ENCODE peak calls at places on chromosomes 16 and 17, in five cellular contexts. A is left ventricle myocardium inferior, H is tibial nerve, D is A549, V is spleen. S is an unnamed sample.

GRCh38 chr16:85271198-85271597 is 158.9 kb upstream of the CIBAR2 start:
- DNase-seq in A (no peak), H (no peak), D (no peak), V (no peak), S (no peak)

GRCh38 chr16:24645739-24646645 is 83.5 kb upstream of the TNRC6A start:
- DNase-seq in A (no peak), H (no peak), D (peak; percentile 90), V (no peak), S (no peak)

GRCh38 chr17:79707931-79708891 is 22.5 kb upstream of the ENPP7 start:
- DNase-seq in A (no peak), H (no peak), D (peak; percentile 71), V (peak; percentile 81), S (peak; percentile 92)

GRCh38 chr17:32503251-32504165 is 16.7 kb downstream of the CDK5R1 start:
- DNase-seq in A (no peak), H (no peak), D (no peak), V (peak; percentile 81), S (no peak)

GRCh38 chr17:64599187-64599676 is 62.9 kb downstream of the SMURF2 start:
- DNase-seq in A (no peak), H (no peak), D (no peak), V (peak; percentile 87), S (peak; percentile 54)

GRCh38 chr16:73166972-73167550 is 119.1 kb upstream of the ZFHX3 start:
- DNase-seq in A (no peak), H (no peak), D (no peak), V (no peak), S (no peak)

GRCh38 chr16:29916979-29917378 is 9.0 kb downstream of the KCTD13 start:
- DNase-seq in A (no peak), H (no peak), D (no peak), V (no peak), S (no peak)

GRCh38 chr17:21213491-21214014 is 408 bp downstream of the TMEM11 start:
- DNase-seq in A (no peak), H (no peak), D (peak; percentile 72), V (peak; percentile 93), S (no peak)

GRCh38 chr17:35341465-35341992 is 31.9 kb downstream of the SLFN11 start:
- DNase-seq in A (no peak), H (no peak), D (no peak), V (no peak), S (no peak)

GRCh38 chr16:71658771-71659170 is 32.8 kb downstream of the MARVELD3 start:
- DNase-seq in A (no peak), H (no peak), D (no peak), V (no peak), S (no peak)

GRCh38 chr16:83878838-83879237 is 20.1 kb upstream of the MLYCD start:
- DNase-seq in A (no peak), H (no peak), D (peak; percentile 38), V (no peak), S (no peak)

GRCh38 chr17:47200325-47200663 is 8.9 kb upstream of the MYL4 start:
- DNase-seq in A (no peak), H (no peak), D (no peak), V (no peak), S (no peak)
- H3K27ac ChIP-seq in A (peak overlapping the region; percentile 2), H (no peak overlapping the region), D (no peak overlapping the region), V (peak overlapping the region; percentile 70), S (no peak overlapping the region)

GRCh38 chr16:3434373-3434772 is 8.9 kb downstream of the ZNF597 start:
- DNase-seq in A (no peak), H (no peak), D (no peak), V (no peak), S (no peak)

DNA sequence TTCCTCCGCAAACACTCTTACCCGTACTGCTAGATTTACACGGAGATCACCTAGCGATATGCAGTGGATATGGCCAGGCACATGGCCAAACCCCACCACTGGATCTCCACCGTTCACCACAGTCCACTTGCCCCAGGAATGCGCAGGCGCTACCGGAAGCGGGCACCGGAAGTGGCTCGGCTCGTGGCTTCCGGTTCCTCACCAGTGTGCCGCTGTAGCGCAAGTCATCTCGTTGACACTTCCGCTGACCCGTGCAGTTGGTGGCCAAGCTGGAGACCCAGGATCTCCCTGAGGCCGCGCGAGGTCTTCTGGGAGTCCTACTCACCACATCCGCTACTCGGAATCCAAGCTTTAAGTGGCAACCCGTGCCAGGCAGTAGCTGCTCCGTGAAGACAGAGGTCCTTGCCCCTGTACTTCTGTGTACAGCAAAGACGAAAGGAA is 11.5 kb downstream of the ZNF597 start:
- DNase-seq in A (peak; percentile 45), H (no peak), D (no peak), V (peak; percentile 90), S (no peak)
- H3K9me3 ChIP-seq in A (peaks cover 11% of the 10 kb centered on the region), H (peaks cover 21% of the 10 kb centered on the region), D (peaks cover 18% of the 10 kb centered on the region), V (no peaks in the 10 kb centered on the region), S (no peaks in the 10 kb centered on the region)

GRCh38 chr17:22410136-22410535 is 717.8 kb downstream of the KCNJ18 start:
- DNase-seq in A (no peak), H (no peak), D (no peak), V (peak; percentile 53), S (no peak)

GRCh38 chr17:22411185-22411784 is 719.0 kb downstream of the KCNJ18 start:
- DNase-seq in A (no peak), H (no peak), D (no peak), V (peak; percentile 57), S (no peak)

DNA sequence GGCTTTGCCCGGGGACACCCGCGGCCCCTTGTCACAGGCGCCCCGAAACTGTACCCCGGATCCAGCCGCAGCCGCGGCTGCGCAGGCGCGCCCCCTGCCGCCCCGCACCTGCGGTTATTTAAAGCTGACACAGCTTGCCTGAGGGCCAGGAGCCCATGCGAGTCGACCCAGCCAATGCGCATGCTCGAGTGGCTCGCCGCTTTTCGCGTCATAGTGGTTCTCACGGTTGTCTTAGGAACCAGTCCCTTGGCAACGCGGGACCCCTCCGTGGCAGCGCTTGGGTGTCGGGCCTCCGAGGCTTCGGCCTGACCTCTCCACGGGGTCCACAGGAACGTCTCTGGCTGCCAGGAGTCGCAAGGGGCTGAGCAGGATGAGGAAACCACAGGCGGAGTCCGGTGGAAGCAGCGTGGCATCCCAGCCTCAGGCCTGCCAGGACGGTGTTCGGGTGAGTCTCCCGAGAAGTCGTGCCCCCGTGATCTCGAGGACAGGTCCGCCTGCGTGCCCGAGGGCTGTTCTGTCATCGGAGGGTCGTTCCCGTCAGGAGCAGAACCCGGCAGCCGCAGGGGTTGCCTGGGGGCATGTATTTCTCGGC is 716.9 kb downstream of the KCNJ18 start:
- DNase-seq in A (no peak), H (no peak), D (no peak), V (peak; percentile 66), S (no peak)
- TF ChIP-seq CTCF in A (no peak), H (no peak), D (no peak), V (no peak), S (no peak)

GRCh38 chr16:56609463-56609921 is 1.1 kb downstream of the MT2A start:
- DNase-seq in A (no peak), H (peak; percentile 61), D (peak; percentile 63), V (peak; percentile 84), S (peak; percentile 45)
- H3K27ac ChIP-seq in A (peak overlapping the region; percentile 95), H (peak overlapping the region; percentile 97), D (peak overlapping the region; percentile 96), V (peak overlapping the region; percentile 85), S (no peak overlapping the region)

DNA sequence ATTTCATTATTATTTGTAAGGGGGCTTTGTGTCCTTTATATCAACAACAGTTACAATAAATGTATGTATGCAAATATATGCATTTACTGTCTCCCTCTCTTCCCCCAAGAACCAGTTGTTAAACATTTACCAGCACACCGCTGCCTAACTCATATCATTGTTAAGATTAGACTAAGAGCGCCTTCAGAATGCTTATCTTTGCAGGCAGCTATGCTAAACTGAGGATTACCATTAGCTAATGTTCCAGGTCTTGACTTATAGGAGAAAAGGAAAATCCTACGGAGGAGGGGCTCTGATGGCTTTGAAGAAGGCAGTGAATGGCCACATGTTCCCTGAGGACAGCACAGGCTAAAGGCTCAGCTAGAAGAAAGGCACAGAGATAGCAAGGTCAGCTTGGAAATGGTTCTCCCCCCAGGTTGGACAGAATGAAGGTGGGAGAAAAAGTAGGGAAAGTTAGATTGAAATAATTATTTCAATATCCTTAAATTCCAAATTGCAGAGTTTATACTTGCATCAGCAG is 86.8 kb upstream of the MAF start:
- DNase-seq in A (no peak), H (no peak), D (no peak), V (no peak), S (peak; percentile 51)
- H3K9me3 ChIP-seq in A (no peaks in the 10 kb centered on the region), H (no peaks in the 10 kb centered on the region), D (no peaks in the 10 kb centered on the region), V (no peaks in the 10 kb centered on the region), S (no peaks in the 10 kb centered on the region)

GRCh38 chr17:1573932-1574696 is 11.5 kb upstream of the PITPNA start:
- DNase-seq in A (peak; percentile 87), H (peak; percentile 90), D (peak; percentile 92), V (peak; percentile 96), S (peak; percentile 98)

GRCh38 chr17:1577186-1577585 is 14.6 kb upstream of the PITPNA start:
- DNase-seq in A (peak; percentile 88), H (peak; percentile 81), D (no peak), V (peak; percentile 93), S (peak; percentile 84)

GRCh38 chr17:1576500-1576899 is 13.9 kb upstream of the PITPNA start:
- DNase-seq in A (no peak), H (no peak), D (no peak), V (peak; percentile 84), S (no peak)

GRCh38 chr17:1577657-1578428 is 15.3 kb upstream of the PITPNA start:
- DNase-seq in A (no peak), H (no peak), D (no peak), V (peak; percentile 87), S (peak; percentile 58)

DNA sequence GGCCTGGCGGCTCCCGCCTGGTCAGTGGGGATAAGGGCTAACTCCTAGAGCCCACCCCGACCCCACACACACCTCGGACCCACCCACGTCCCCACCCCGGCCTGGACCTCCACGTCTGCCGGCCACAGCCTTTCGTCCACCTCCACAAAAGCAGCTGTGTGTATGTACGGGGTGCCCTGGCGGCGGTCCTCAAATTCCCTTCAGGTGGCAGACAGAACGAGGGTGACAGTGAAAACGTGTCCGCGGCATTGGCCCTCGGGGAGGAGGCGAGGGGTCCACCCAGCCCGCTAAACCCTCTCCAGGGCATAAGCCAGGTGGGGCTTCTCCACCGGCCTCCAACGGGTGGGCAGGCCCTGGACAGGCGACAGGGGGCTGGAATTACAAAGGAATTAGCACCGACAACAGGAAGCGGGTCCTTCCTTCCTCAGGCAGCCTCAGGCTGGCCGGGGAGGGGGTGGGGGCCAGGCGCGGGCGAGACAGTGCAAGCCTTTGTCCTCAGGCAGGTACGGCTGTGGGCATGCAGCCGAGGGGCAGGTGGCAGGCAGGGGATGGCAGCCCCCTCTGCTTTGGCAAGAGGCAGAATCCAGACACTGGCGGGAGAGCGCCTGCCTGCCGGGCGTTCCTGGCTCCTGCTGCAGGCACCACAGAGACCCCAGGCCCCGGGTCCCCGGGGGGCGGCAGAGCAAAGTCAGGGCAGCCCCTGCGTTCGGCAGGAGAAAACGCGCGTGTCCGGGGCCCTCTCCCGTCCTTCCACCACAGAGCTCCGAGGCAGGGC is 12.3 kb upstream of the PITPNA start:
- DNase-seq in A (no peak), H (no peak), D (no peak), V (peak; percentile 84), S (peak; percentile 89)
- TF ChIP-seq CTCF in A (no peak), H (no peak), D (no peak), V (no peak), S (no peak)

GRCh38 chr17:10041916-10042588 is 137.0 kb upstream of the RCVRN start:
- DNase-seq in A (no peak), H (no peak), D (no peak), V (no peak), S (no peak)
- H3K27ac ChIP-seq in A (peak overlapping the region; percentile 87), H (peak overlapping the region; percentile 53), D (peak overlapping the region; percentile 26), V (no peak overlapping the region), S (no peak overlapping the region)

DNA sequence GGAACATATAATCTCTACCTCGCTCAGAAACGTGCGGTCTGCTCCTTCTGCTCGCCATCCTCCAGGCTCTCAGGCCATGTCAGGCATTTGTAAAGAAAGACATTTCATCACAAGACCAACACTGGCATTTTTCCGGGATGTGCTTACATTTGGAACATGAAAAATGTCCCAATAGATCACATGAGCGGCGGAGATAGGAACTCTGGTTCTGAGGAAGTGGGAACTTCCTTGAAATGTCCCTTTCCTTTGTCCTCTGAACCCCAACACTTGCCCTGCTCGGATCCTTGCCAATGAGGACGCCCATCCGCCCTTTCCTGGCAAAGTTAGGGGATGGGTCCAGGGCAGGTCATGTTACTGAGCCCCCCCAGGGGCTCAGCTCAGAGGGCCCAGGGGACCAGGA is 130.5 kb downstream of the MAF start:
- DNase-seq in A (peak; percentile 25), H (no peak), D (no peak), V (no peak), S (no peak)
- H3K9me3 ChIP-seq in A (no peaks in the 10 kb centered on the region), H (no peaks in the 10 kb centered on the region), D (no peaks in the 10 kb centered on the region), V (no peaks in the 10 kb centered on the region), S (no peaks in the 10 kb centered on the region)

S was measured in endodermal cell.